ENCODE peak calls at places on chromosomes 13 and 19, in nine cellular contexts. S is uterus, T is lung, P is IMR-90, O is psoas muscle, R is pancreas, F is left lung, L is mammary epithelial cell, G is GM06990. N is an unnamed sample. For H3K36me3, the result is how much of the 10 kb centered on the place peaks cover.

GRCh38 chr19:31969110-31969509 is 376.3 kb upstream of the ZNF507 start:
- DNase-seq in S (no peak), T (no peak), P (no peak), O (no peak), R (no peak), F (no peak), L (no peak), G (no peak), N (no peak)

GRCh38 chr19:46861691-46862503 is 1.1 kb downstream of the ARHGAP35 start:
- DNase-seq in S (peak), T (no peak), P (no peak), O (peak), R (peak), F (no peak), L (peak), G (peak), N (no peak)

GRCh38 chr19:29247912-29248311 is 35.0 kb upstream of the UQCRFS1 start:
- DNase-seq in S (no peak), T (no peak), P (no peak), O (no peak), R (no peak), F (no peak), L (no peak), G (no peak), N (no peak)

GRCh38 chr13:93279982-93280381 is 53.4 kb downstream of the GPC6 start:
- DNase-seq in S (no peak), T (no peak), P (no peak), O (no peak), R (peak), F (no peak), L (no peak), G (no peak), N (no peak)

GRCh38 chr19:275000-275399 is 16.2 kb downstream of the PLPP2 start:
- DNase-seq in S (no peak), T (no peak), P (no peak), O (peak), R (no peak), F (peak), L (no peak), G (no peak), N (no peak)

GRCh38 chr19:41746593-41747227 is 8.6 kb upstream of the CEACAM6 start:
- DNase-seq in S (no peak), T (peak), P (peak), O (no peak), R (peak), F (no peak), L (peak), G (no peak), N (peak)

GRCh38 chr19:45681391-45682015 is 10.2 kb downstream of the SNRPD2 start:
- DNase-seq in S (peak), T (peak), P (peak), O (peak), R (peak), F (peak), L (peak), G (peak), N (peak)

GRCh38 chr19:17078920-17079709 is 3.5 kb downstream of the MYO9B start:
- DNase-seq in S (no peak), T (no peak), P (peak), O (no peak), R (no peak), F (peak), L (peak), G (no peak), N (no peak)

GRCh38 chr13:107625648-107626047 is 589.7 kb downstream of the LIG4 start:
- DNase-seq in S (no peak), T (no peak), P (no peak), O (no peak), R (no peak), F (no peak), L (no peak), G (no peak), N (no peak)

GRCh38 chr19:53947624-53948023 is 15.1 kb upstream of the CACNG8 start:
- DNase-seq in S (no peak), T (no peak), P (no peak), O (no peak), R (no peak), F (peak), L (no peak), G (no peak), N (no peak)

GRCh38 chr13:27620377-27621115 is at the start of gene LNX2:
- DNase-seq in S (peak), T (peak), P (peak), O (peak), R (peak), F (peak), L (peak), G (peak), N (peak)

GRCh38 chr19:1496714-1497577 is 6.0 kb downstream of the REEP6 start:
- DNase-seq in S (no peak), T (no peak), P (no peak), O (no peak), R (no peak), F (no peak), L (no peak), G (no peak), N (no peak)

GRCh38 chr19:45050036-45050435 is 11.2 kb downstream of the CLASRP start:
- DNase-seq in S (no peak), T (no peak), P (no peak), O (no peak), R (no peak), F (no peak), L (peak), G (no peak), N (peak)

GRCh38 chr19:33446156-33446917 is 72.8 kb downstream of the CEBPG start:
- DNase-seq in S (no peak), T (no peak), P (peak), O (peak), R (no peak), F (peak), L (no peak), G (no peak), N (no peak)

GRCh38 chr13:30355405-30355741 is 48.0 kb upstream of the KATNAL1 start:
- DNase-seq in S (no peak), T (no peak), P (no peak), O (no peak), R (peak), F (peak), L (no peak), G (peak), N (no peak)

GRCh38 chr13:84896128-84896527 is 903.1 kb downstream of the SLITRK6 start:
- DNase-seq in S (no peak), T (no peak), P (peak), O (no peak), R (peak), F (peak), L (peak), G (no peak), N (peak)

DNA sequence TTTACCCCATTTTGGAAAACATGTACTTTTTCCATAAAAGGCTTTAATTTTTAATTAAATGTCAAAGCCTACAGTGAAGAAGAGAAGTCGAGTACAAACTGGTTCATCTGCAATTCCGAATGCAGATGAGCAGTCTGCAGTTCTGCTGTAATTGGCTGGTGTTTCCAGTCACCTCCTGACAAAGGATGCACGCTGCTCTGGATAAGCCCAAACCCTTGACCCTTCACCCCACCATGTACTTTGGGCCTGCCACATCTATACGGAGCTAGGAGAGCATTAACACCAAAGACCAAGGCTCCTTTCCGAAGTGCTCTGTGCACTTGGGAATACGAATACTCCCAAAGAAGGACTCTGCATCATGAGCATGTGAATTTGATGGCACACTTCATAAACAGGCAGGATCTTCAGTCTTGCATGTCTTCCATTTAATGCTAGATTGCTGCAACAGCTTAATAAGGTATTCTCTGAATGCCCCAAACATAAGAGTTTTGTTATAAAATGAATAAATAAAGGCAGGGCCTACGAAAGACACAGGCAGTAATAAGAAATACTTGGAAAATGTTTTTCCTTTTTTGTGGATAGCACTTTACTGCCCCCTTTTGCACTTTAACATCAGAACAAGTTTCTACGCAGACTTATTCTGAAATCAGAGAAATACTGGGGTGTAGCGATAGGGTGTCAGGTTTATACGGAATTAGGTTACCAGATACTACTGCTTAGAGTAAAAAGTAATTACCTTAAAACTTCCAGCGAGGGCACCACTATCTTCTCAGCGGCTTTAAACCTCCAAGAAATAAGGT is 15.1 kb downstream of the EFNB2 start:
- DNase-seq in S (no peak), T (no peak), P (peak), O (no peak), R (no peak), F (no peak), L (no peak), G (no peak), N (no peak)
- TF ChIP-seq CTCF in S (peak), T (peak), P (peak), O (peak), R (no peak), F (no peak), L (no peak), G (no peak), N (peak)

GRCh38 chr19:58551577-58552471 is 3.1 kb downstream of the CHMP2A start:
- DNase-seq in S (no peak), T (no peak), P (no peak), O (no peak), R (peak), F (no peak), L (no peak), G (no peak), N (no peak)
- H3K4me3 ChIP-seq in S (no peak), T (no peak), P (no peak), O (no peak), R (no peak), F (no peak), L (no peak), G (no peak), N (no peak)

DNA sequence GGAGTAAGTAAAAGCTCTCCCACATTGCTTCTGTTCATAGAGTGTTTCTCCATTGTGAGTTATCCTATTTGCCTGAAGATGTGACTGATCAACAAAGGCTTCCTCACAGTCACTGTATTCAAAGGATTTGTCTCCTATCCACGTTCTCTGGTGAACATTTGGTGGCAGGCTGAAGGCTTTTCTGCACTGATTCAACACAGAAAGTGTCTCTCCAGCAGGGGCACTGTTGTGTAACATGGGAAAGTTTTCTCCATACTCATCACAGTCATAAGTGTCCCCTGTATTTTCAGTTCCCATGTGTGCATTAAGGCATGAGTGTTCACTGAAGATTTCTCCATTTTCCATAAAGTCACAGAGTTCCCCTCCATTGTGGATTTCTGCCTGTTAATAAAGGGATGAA is 17.6 kb downstream of the ZNF121 start:
- DNase-seq in S (no peak), T (no peak), P (no peak), O (no peak), R (no peak), F (no peak), L (no peak), G (no peak), N (no peak)
- H3K36me3 ChIP-seq in S (under half), T (half or more), P (under half), O (under half), R (half or more), F (under half), L (half or more), G (under half), N (under half)

DNA sequence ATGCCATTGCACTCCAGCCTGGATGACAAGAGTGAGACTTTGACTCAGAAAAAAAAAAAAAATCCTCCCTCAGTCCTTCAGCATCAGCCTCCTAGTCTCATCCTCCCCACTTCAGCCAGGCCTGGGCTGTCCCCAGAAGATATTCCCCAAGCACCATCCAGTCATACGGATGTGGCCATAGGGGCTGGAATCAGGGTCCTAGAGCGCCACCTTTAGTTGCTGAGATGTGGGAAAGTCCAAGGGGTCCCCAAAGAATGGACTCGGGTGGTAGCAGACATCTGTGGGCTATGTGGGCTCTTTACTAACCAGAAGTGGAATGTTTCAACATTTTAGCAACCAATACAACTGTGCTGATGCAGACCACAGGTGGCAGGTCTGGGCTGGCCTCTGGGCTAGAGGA is 3.1 kb upstream of the TYROBP start:
- DNase-seq in S (no peak), T (no peak), P (no peak), O (no peak), R (no peak), F (peak), L (no peak), G (no peak), N (peak)
- TF ChIP-seq CTCF in S (no peak), T (no peak), P (no peak), O (no peak), R (no peak), F (no peak), L (no peak), G (no peak), N (no peak)

GRCh38 chr13:67101730-67102467 is 128.2 kb downstream of the PCDH9 start:
- DNase-seq in S (no peak), T (no peak), P (peak), O (no peak), R (no peak), F (no peak), L (no peak), G (no peak), N (no peak)
- H3K4me3 ChIP-seq in S (no peak), T (no peak), P (no peak), O (no peak), R (no peak), F (no peak), L (no peak), G (no peak), N (no peak)

GRCh38 chr19:5915782-5916165 is 1.7 kb downstream of the CAPS start:
- DNase-seq in S (no peak), T (no peak), P (no peak), O (no peak), R (no peak), F (no peak), L (no peak), G (no peak), N (no peak)

GRCh38 chr19:5921777-5922176 is 7.7 kb downstream of the CAPS start:
- DNase-seq in S (no peak), T (no peak), P (no peak), O (no peak), R (no peak), F (no peak), L (no peak), G (no peak), N (no peak)

GRCh38 chr19:5916201-5916708 is 2.2 kb downstream of the CAPS start:
- DNase-seq in S (no peak), T (no peak), P (no peak), O (no peak), R (no peak), F (no peak), L (no peak), G (no peak), N (no peak)

GRCh38 chr19:5917431-5918107 is 3.5 kb downstream of the CAPS start:
- DNase-seq in S (no peak), T (no peak), P (no peak), O (no peak), R (no peak), F (no peak), L (no peak), G (no peak), N (no peak)

DNA sequence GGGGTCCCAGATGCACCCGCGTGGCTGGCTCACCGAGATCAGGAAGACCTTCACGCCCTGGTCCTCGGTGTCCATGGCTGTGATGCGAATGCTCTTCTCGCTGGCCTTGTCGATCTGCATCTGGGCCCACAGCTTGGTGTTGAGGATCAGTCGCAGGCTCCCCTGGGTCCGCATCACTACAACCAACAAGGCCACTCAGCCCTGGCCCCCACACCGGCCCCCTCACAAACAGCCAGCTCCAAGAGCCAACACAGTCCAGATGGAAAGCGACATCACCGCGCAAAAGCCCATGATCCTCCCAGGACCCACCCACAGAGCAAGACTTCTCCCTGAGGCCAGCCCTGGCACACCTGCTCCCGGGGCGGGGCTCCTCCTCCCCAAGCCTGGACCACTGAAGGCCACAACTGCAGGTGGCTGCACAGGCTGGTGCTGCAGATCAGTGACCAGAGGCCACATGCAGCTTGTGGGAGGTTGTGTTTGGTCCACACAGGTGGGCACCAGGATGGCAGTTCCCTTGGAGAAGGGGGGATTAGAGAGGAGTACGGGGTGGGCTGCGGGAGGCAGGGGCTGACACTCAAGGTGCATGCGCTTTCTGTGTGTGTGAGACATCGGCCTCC is 4.5 kb downstream of the CAPS start:
- DNase-seq in S (no peak), T (no peak), P (no peak), O (no peak), R (no peak), F (no peak), L (no peak), G (no peak), N (no peak)
- H3K36me3 ChIP-seq in S (under half), T (under half), P (half or more), O (under half), R (half or more), F (under half), L (under half), G (under half), N (under half)

GRCh38 chr13:39810091-39810877 is 154.8 kb downstream of the COG6 start:
- DNase-seq in S (no peak), T (no peak), P (no peak), O (no peak), R (no peak), F (no peak), L (peak), G (no peak), N (peak)
- TF ChIP-seq CTCF in S (no peak), T (no peak), P (no peak), O (no peak), R (no peak), F (no peak), L (peak), G (no peak), N (no peak)

GRCh38 chr13:80654638-80655249 is 313.8 kb upstream of the SPRY2 start:
- DNase-seq in S (no peak), T (no peak), P (no peak), O (no peak), R (peak), F (peak), L (no peak), G (peak), N (no peak)
- H3K4me3 ChIP-seq in S (no peak), T (no peak), P (no peak), O (no peak), R (no peak), F (peak), L (no peak), G (no peak), N (peak)

DNA sequence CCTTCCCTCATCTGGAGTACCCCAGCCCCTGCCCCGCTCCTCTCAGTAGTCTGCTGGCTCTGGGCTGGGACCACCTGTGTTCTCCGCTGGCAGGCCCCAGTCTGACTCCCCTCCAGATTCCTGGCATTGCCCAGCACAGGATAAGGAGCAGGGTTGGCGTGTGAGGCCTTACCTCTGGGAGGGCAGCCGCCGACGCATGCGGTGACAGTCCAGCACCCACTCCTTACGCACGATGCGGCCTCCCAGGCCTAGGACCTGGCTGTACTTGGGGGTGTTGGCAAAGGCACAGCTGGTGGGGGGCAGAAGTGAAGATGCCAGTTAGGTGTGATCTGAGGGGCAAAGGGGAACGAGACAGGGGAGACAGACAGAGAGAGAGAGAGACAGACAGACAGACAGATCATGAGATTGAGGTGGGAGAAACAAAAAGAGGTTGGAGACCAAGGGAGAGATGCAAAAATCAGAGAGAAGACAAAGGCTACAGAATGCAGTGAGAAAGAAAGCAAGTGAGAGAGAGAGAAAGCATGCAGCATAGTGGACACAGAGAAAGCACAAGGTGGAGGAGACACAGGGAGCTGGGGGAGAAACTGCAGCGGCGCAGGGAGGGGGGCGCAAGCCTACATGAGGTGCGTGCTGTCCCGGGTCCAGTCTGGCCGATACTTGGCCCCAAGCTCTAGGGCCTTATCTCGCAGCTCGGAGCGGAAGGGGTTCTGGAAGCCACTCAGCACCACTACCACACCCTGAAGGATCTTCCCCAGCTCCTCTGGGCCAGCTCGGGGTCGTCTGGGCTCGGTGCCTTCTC is 18.6 kb downstream of the ZNF575 start:
- DNase-seq in S (no peak), T (no peak), P (no peak), O (no peak), R (no peak), F (no peak), L (no peak), G (no peak), N (no peak)
- H3K36me3 ChIP-seq in S (under half), T (under half), P (under half), O (under half), R (under half), F (under half), L (under half), G (under half), N (under half)

N was measured in bronchial epithelial cell.